ENCODE peak calls at places on chromosomes 7 and 10, in four cellular contexts. N is IMR-90, A is mesendoderm, X is H1. M is an unnamed sample.

GRCh38 chr7:41316410-41316809 is 386.5 kb downstream of the INHBA start:
- DNase-seq in A (no peak), X (no peak), N (peak), M (no peak)

GRCh38 chr10:130022071-130022470 is 58.0 kb upstream of the EBF3 start:
- DNase-seq in N (no peak), X (no peak), A (no peak), M (peak)

GRCh38 chr10:84026821-84027257 is 112.5 kb upstream of the GHITM start:
- DNase-seq in N (peak), A (peak), X (no peak), M (peak)

GRCh38 chr10:127527320-127527719 is 21.8 kb upstream of the NPS start:
- DNase-seq in N (no peak), X (no peak), A (no peak), M (no peak)

GRCh38 chr7:41573881-41574280 is 129.0 kb downstream of the INHBA start:
- DNase-seq in N (peak), A (no peak), X (no peak), M (no peak)

GRCh38 chr10:88386878-88387773 is 196.0 kb downstream of the RNLS start:
- DNase-seq in N (peak), A (peak), X (no peak), M (peak)

GRCh38 chr7:151251926-151252835 is 3.7 kb upstream of the SMARCD3 start:
- DNase-seq in A (peak), X (no peak), N (peak), M (peak)

GRCh38 chr10:72298774-72299519 is 25.2 kb downstream of the DDIT4 start:
- DNase-seq in X (no peak), N (no peak), A (no peak), M (no peak)

GRCh38 chr10:60901561-60902235 is 42.3 kb downstream of the RHOBTB1 start:
- DNase-seq in A (no peak), X (no peak), N (no peak), M (no peak)

GRCh38 chr10:103807996-103808395 is 47.4 kb downstream of the SH3PXD2A start:
- DNase-seq in N (no peak), A (no peak), X (no peak), M (no peak)

GRCh38 chr7:100208911-100209408 is 10.8 kb upstream of the PVRIG start:
- DNase-seq in N (no peak), A (peak), X (no peak), M (no peak)

GRCh38 chr7:82789883-82790609 is 346.5 kb upstream of the CACNA2D1 start:
- DNase-seq in X (no peak), N (peak), A (peak), M (no peak)

GRCh38 chr7:130723784-130724183 is 10.2 kb downstream of the KLF14 start:
- DNase-seq in A (peak), N (no peak), X (no peak), M (no peak)

GRCh38 chr7:133958822-133959221 is 168.3 kb upstream of the LRGUK start:
- DNase-seq in N (no peak), X (no peak), A (no peak), M (no peak)

GRCh38 chr7:155506854-155507337 is 39.5 kb downstream of the CNPY1 start:
- DNase-seq in N (peak), X (no peak), A (peak), M (peak)

GRCh38 chr10:95266674-95267095 is 24.1 kb downstream of the PDLIM1 start:
- DNase-seq in A (peak), X (no peak), N (peak), M (no peak)

GRCh38 chr10:125102216-125102615 is 58.1 kb downstream of the CTBP2 start:
- DNase-seq in N (peak), X (no peak), A (peak), M (no peak)

GRCh38 chr10:87664276-87664687 is 4.6 kb downstream of the PAPSS2 start:
- DNase-seq in X (no peak), N (no peak), A (no peak), M (no peak)

GRCh38 chr10:60950312-60950711 is 6.3 kb upstream of the RHOBTB1 start:
- DNase-seq in N (no peak), A (no peak), X (no peak), M (no peak)

GRCh38 chr7:20016669-20017068 is 200.5 kb downstream of the MACC1 start:
- DNase-seq in N (no peak), X (no peak), A (no peak), M (no peak)

GRCh38 chr10:29860159-29860558 is 199.2 kb downstream of the JCAD start:
- DNase-seq in A (no peak), X (no peak), N (peak), M (no peak)

GRCh38 chr7:144436500-144436899 is 33.0 kb upstream of the NOBOX start:
- DNase-seq in X (no peak), A (no peak), N (no peak), M (no peak)

GRCh38 chr10:53765311-53765710 is 992.7 kb upstream of the MBL2 start:
- DNase-seq in N (no peak), X (no peak), A (no peak), M (no peak)

GRCh38 chr7:43763183-43763582 is 4.7 kb downstream of the BLVRA start:
- DNase-seq in N (no peak), X (no peak), A (peak), M (peak)

GRCh38 chr7:4809091-4809591 is 33.7 kb downstream of the AP5Z1 start:
- DNase-seq in N (no peak), A (no peak), X (no peak), M (peak)

DNA sequence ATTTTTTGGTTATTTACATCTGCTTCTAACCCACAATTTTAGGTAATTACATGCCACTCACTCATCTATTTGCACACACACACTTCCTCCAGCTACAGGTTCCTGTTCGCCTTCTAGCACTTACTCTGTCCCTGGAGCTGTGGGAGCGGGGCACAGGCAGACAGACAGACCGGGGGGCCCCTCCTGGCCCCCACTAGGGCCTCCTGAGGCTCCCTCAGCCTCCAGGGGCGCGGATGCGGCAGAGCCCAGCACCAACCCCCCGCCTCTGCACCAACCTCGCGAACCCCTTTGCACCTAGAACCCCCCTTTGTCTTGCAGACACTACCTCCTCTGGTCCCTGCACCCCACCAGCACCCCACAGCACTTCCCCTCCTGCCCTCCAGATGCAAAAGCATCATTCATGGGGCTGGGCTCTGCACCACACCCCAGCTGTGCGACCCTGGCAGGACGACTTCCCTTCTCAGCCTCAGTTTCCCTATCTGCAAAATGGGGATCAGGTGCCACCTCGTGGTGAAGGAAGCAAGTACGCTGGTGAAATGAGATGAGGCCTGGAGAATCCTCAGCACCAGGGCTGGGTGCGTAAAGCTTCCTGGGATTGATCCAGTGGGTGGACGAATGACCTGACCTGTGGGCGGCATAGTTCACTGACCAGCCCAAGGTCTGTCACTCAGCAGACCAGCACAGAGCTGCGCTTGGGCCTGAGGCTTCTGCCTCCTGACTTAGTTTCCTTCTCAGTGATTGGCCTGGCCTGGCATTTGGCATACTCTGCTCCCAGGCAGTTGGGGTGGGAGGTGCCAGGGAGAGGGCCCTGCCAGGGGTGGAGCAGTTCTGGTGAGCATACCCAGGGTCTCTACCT is 37.9 kb downstream of the ELFN1 start:
- DNase-seq in N (no peak), A (no peak), X (no peak), M (no peak)
- H3K56ac ChIP-seq in N (no peak), A (no peak), X (no peak), M (no peak)

DNA sequence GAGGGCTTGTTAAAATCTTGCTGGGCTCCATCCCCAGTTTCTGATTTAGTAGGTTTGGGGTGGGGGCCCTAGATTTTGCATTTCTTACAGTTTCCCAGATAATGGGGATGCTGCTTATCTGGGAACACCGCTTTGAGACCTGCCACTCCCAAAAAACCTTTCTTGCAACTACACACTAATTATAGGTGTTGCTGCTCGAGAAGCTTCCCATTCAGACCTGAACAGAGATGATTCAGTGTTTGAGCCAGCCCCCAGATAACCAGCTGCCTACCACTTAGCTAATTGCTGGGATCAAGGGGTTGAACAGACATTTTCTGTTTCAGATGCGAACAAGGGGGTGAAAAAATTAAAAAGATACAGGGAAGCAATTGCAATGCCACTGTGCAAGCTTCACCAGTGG is 448.6 kb downstream of the KCNMA1 start:
- DNase-seq in N (no peak), X (no peak), A (no peak), M (no peak)
- H4K8ac ChIP-seq in N (no peak), X (no peak), A (no peak), M (no peak)

GRCh38 chr10:102462512-102463054 is 11.2 kb upstream of the C10orf95 start:
- DNase-seq in N (no peak), X (no peak), A (no peak), M (no peak)

GRCh38 chr10:102457591-102458150 is 6.3 kb upstream of the C10orf95 start:
- DNase-seq in X (no peak), N (no peak), A (no peak), M (no peak)

GRCh38 chr10:102460836-102461186 is 9.5 kb upstream of the C10orf95 start:
- DNase-seq in N (no peak), X (no peak), A (no peak), M (no peak)

GRCh38 chr10:102463983-102464382 is 12.6 kb upstream of the C10orf95 start:
- DNase-seq in A (no peak), X (no peak), N (no peak), M (no peak)

DNA sequence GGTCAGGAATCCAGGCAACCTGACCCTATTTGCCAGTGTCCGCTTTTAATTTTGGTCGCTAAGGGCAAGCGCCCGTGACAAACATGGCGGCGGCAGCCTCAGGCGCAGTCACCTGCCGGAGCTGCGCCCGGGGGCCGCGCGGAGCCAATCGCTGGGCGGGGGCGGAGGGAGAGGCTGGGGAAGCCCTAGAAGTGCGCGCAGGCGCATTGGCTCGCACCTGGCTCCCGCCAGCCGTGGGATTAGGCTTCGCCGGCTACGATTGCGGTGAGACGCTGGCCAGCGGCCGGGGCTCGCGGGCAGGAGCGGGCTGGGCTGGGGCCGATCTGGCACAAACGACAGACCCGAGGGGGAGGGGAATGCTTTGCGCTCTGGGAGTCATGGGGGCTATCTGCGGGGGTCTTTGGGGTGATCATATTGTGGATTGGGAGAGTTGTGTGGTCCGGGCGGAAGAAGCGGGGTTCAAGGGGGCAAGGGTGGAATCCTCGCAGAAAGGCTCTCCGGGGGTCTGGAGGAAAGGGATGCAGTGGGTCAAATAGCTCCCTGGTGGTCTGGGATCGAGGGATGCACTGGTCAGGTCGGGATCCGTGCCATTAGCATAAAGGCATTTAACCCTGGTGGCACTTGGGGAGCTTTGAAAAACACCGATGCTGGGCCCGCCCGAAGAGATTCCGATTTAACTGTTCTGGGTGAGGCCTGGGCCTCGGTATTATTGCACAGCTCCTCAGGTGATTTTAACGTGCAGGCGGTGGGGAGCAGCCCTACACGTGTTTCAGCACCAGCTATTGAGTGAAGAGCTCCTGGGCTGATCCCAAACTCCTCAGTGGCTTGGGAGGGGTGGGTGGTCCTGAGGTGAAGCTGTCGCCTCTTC is 10.1 kb upstream of the C10orf95 start:
- DNase-seq in N (peak), X (peak), A (peak), M (peak)
- H3K56ac ChIP-seq in N (no peak), X (peak), A (peak), M (no peak)

DNA sequence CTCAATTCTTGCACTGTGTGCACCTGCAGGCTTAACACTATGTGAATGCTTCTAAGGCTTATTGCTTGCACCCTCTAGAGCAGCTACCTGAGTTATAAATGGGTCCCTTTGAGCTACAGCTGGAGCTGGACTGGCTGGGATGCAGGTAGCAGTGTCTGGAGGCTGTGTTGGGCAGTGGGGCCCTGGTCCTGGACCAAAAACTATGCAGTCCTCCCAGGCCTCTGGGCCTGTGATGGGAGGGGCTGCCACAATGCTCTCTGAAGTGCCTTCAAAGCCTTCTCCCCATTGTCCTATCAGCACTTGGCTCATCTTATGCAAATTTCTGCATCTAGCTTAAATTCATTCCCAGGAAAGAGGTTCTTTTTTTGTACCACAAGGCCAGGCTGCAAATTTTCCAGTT is 26.1 kb downstream of the KBTBD2 start:
- DNase-seq in A (no peak), N (no peak), X (no peak), M (no peak)
- H4K8ac ChIP-seq in A (no peak), N (no peak), X (no peak), M (no peak)

GRCh38 chr10:70974920-70975319 is 86.6 kb upstream of the PCBD1 start:
- DNase-seq in X (no peak), A (no peak), N (no peak), M (no peak)
- H3K56ac ChIP-seq in X (no peak), A (no peak), N (no peak), M (no peak)

GRCh38 chr10:12797471-12798262 is 203.8 kb downstream of the CCDC3 start:
- DNase-seq in N (peak), X (no peak), A (peak), M (no peak)
- H4K8ac ChIP-seq in N (no peak), X (no peak), A (no peak), M (no peak)

GRCh38 chr7:156772725-156773124 is 120.3 kb downstream of the LMBR1 start:
- DNase-seq in N (no peak), A (no peak), X (no peak), M (no peak)
- H3K56ac ChIP-seq in N (no peak), A (no peak), X (no peak), M (no peak)

DNA sequence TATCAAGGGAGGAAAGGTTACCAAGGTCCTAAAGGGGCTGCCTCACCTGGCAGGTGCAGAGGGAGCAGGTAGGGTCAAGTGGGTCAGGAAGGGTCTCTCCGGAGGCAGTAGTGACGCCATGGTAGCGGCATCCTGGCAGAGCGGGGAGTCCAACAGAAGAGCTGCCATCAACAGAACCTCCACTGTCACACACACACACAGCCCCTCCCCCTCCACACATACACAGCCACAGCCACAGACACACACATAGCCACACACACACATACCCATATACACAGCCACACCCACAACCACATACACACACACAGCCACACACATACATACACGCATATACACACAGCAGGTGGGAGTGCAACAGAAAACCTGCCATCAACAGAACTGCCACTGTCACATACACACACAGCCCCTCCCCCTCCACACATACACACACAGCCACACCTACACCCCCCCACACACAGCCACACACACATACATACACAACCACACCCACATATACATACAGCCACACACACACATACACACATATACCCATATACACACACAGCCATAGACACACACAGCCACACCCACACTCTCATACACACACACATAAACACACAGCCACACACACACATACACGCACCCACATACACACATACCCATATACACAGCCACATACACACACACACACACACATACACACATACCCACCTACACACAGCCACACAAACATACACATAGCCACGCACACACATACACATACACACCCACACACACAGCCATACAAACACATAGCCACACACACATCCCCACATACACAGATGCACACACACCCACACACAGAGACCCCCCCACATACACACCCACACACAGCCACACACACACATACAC is 23.1 kb downstream of the KCP start:
- DNase-seq in A (no peak), X (no peak), N (no peak), M (no peak)
- H4K8ac ChIP-seq in A (no peak), X (no peak), N (no peak), M (no peak)

GRCh38 chr10:121157998-121158397 is 306.8 kb downstream of the WDR11 start:
- DNase-seq in X (no peak), N (no peak), A (no peak), M (no peak)
- H3K56ac ChIP-seq in X (no peak), N (no peak), A (no peak), M (no peak)

DNA sequence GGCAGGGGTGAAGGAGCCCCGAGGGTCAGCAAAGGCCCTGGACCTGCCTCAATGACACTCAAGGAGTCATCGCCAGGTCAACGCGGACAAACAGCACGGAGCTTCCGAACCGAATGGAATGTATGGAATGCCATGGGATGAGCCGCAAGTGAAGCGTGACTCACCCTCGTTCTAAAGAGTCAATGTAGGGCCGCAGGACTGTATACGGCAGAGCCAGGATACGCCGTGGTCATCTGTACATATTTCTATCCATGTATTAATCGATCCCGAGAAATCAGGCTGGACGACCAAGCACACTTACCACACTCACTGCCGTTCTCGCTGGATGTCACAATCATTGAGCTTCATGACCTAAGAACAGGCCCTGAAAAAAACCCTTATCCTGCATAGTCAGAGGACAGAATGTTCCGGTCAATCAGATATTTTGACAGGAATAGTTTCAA is 4.3 kb downstream of the SNX8 start:
- DNase-seq in X (peak), A (peak), N (peak), M (peak)
- H4K8ac ChIP-seq in X (peak), A (no peak), N (peak), M (no peak)

M was measured in H9.